ENCODE peak calls at places on chromosome 15, in seven cellular contexts. G is neural progenitor cell, O is GM12865, J is upper lobe of right lung, B is IMR-90, E is cardiac muscle cell, M is AG10803. S is an unnamed sample.

GRCh38 chr15:53835309-53835708 is 75.8 kb upstream of the WDR72 start:
- DNase-seq in G (no peak), E (no peak), B (no peak), O (no peak), M (no peak), J (no peak), S (no peak)

GRCh38 chr15:63933522-63933921 is 99.8 kb upstream of the HERC1 start:
- DNase-seq in B (peak; percentile 24), J (no peak), G (no peak), M (peak; percentile 49), O (no peak), E (no peak), S (no peak)

GRCh38 chr15:101056366-101057334 is 137.5 kb downstream of the LRRK1 start:
- DNase-seq in E (no peak), G (no peak), J (peak; percentile 57), O (no peak), M (no peak), B (no peak), S (no peak)

GRCh38 chr15:81814882-81815455 is 230.8 kb downstream of the MEX3B start:
- DNase-seq in M (no peak), O (no peak), E (no peak), B (no peak), J (no peak), G (no peak), S (no peak)

GRCh38 chr15:63263519-63263918 is 13.9 kb upstream of the APH1B start:
- DNase-seq in G (no peak), J (no peak), E (peak; percentile 61), M (no peak), O (no peak), B (no peak), S (no peak)

GRCh38 chr15:63015618-63016017 is 26.9 kb upstream of the TPM1 start:
- DNase-seq in J (no peak), O (peak; percentile 14), G (no peak), M (peak; percentile 78), B (peak; percentile 80), E (no peak), S (no peak)

GRCh38 chr15:77764095-77764494 is 131.4 kb upstream of the LINGO1 start:
- DNase-seq in B (no peak), E (no peak), J (no peak), M (no peak), G (no peak), O (no peak), S (no peak)

GRCh38 chr15:101540480-101541239 is 51.2 kb upstream of the PCSK6 start:
- DNase-seq in O (no peak), J (no peak), M (no peak), B (no peak), G (no peak), E (peak; percentile 14), S (no peak)

GRCh38 chr15:68634531-68634930 is 55.7 kb downstream of the CORO2B start:
- DNase-seq in O (no peak), J (no peak), M (no peak), G (no peak), B (no peak), E (no peak), S (no peak)

GRCh38 chr15:48936666-48937065 is 27.1 kb downstream of the SHC4 start:
- DNase-seq in B (peak; percentile 87), E (no peak), J (no peak), O (no peak), G (no peak), M (peak; percentile 92), S (no peak)

GRCh38 chr15:38886315-38887163 is 321.9 kb upstream of the RASGRP1 start:
- DNase-seq in G (no peak), B (peak; percentile 93), O (no peak), E (no peak), J (no peak), M (peak; percentile 90), S (no peak)

GRCh38 chr15:42863572-42864239 is 56.9 kb downstream of the TTBK2 start:
- DNase-seq in M (no peak), B (no peak), J (no peak), E (no peak), O (no peak), G (no peak), S (no peak)

GRCh38 chr15:76391847-76392246 is 55.3 kb downstream of the ISL2 start:
- DNase-seq in B (peak; percentile 32), G (no peak), O (no peak), E (no peak), J (no peak), M (peak; percentile 1), S (no peak)

GRCh38 chr15:40256642-40257235 is 17.9 kb downstream of the PAK6 start:
- DNase-seq in M (no peak), J (no peak), G (no peak), O (no peak), E (no peak), B (peak; percentile 43), S (peak; percentile 83)

GRCh38 chr15:42024303-42024702 is 3.5 kb upstream of the PLA2G4E start:
- DNase-seq in E (no peak), O (no peak), M (no peak), J (peak; percentile 89), B (no peak), G (no peak), S (no peak)

GRCh38 chr15:55992769-55993110 is 672 bp downstream of the NEDD4 start:
- DNase-seq in E (no peak), B (peak; percentile 70), M (no peak), O (no peak), J (no peak), G (no peak), S (no peak)

GRCh38 chr15:65414841-65415621 is 7.7 kb downstream of the IGDCC4 start:
- DNase-seq in O (no peak), J (no peak), B (peak; percentile 76), G (peak; percentile 95), E (peak; percentile 84), M (peak; percentile 18), S (peak; percentile 86)

GRCh38 chr15:42457445-42458442 is 33.2 kb downstream of the ZNF106 start:
- DNase-seq in E (peak; percentile 93), B (peak; percentile 94), J (no peak), O (peak; percentile 57), M (peak; percentile 95), G (peak; percentile 95), S (no peak)

GRCh38 chr15:93289951-93290350 is 200.9 kb upstream of the RGMA start:
- DNase-seq in O (no peak), M (no peak), J (no peak), E (no peak), B (no peak), G (no peak), S (no peak)

GRCh38 chr15:70258369-70259029 is 160.8 kb upstream of the TLE3 start:
- DNase-seq in B (no peak), J (peak; percentile 82), O (peak; percentile 53), G (no peak), M (no peak), E (no peak), S (no peak)

GRCh38 chr15:29926083-29926388 is 103.8 kb upstream of the TJP1 start:
- DNase-seq in E (no peak), M (no peak), J (no peak), G (no peak), B (no peak), O (no peak), S (no peak)
- TF ChIP-seq CTCF in E (no peak), M (no peak), J (no peak), G (no peak), B (no peak), O (no peak), S (no peak)

DNA sequence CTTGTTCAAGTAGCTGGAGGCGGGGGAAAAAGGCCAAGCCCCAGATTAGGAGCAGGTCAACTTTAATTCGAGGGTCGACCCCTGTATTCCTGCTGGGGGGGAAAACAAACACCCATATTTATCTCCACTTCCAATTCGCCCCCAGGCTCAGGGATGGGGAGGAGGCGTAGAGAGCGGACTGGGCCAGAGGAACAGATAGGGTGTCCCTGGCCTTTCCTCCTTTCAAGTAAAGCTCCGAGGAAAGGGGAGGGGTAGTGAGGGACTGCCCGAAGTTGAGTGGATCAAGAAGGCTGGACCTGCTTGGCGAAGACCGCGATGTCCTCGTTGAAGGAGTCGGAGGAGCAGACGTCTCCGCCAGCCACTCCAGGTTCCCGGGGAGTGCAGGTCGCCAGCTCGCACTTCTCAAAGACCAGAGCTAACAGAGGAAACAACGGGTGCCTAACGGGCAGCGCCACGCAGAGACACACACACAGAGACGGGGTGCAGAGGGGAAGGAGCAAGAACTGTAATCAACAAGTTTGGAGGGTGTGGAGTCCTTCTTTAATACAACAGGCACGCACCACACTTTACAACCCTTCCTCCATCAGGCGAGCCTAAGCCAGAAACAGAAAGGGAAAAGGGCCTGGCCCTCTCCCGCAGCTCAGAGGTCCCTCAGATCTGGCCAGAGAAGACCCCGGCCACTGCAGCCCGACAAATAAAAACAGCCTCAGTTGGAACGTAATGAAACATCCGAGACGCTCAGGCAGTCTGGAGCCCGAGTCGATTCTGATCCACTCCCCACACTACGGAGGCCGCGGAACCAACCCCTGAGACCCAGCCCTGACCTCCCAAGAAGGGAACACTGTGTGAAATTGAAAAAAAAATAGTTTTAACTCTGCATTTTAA is 4.1 kb downstream of the MEIS2 start:
- DNase-seq in E (no peak), O (no peak), G (peak; percentile 47), M (no peak), J (no peak), B (no peak), S (peak; percentile 17)
- H3K4me3 ChIP-seq in E (peak overlapping the region; percentile 98), O (peak overlapping the region; percentile 61), G (peak overlapping the region; percentile 67), M (peak overlapping the region; percentile 90), J (peak overlapping the region; percentile 76), B (peak overlapping the region; percentile 94), S (peak overlapping the region; percentile 69)

GRCh38 chr15:44427756-44428724 is 611 bp downstream of the CTDSPL2 start:
- DNase-seq in J (no peak), E (peak; percentile 77), B (peak; percentile 65), M (peak; percentile 7), G (peak; percentile 86), O (peak; percentile 54), S (no peak)
- TF ChIP-seq CTCF in J (no peak), E (no peak), B (no peak), M (peak; percentile 21), G (peak; percentile 29), O (no peak), S (peak; percentile 0)

GRCh38 chr15:51184637-51185036 is 89.9 kb upstream of the TNFAIP8L3 start:
- DNase-seq in B (no peak), J (no peak), E (peak; percentile 75), M (no peak), G (no peak), O (no peak), S (no peak)
- H3K4me3 ChIP-seq in B (no peak overlapping the region), J (no peak overlapping the region), E (no peak overlapping the region), M (no peak overlapping the region), G (no peak overlapping the region), O (no peak overlapping the region), S (no peak overlapping the region)

S was measured in WERI-Rb-1.